ENCODE peak calls at places on chromosomes 2 and 18, in eight cellular contexts. F, Q, T, R, Z, N, A and O are unnamed samples.
A peak's percentile ranks its signal among the peaks of the same experiment; 100 is the strongest.

GRCh38 chr2:44952143-44952805 is 10.8 kb downstream of the SIX3 start:
- DNase-seq in N (no peak), A (peak; percentile 61), T (no peak), Q (no peak), R (no peak), F (no peak), Z (no peak), O (no peak)

GRCh38 chr2:165443524-165443923 is 26.0 kb upstream of the CSRNP3 start:
- DNase-seq in Q (no peak), R (no peak), Z (no peak), N (no peak), A (no peak), F (no peak), T (no peak), O (no peak)

GRCh38 chr18:26159353-26159752 is 25.7 kb downstream of the PSMA8 start:
- DNase-seq in T (no peak), Q (peak; percentile 19), F (no peak), Z (no peak), A (no peak), N (no peak), R (no peak), O (no peak)

GRCh38 chr2:160324917-160325316 is 124.8 kb upstream of the ITGB6 start:
- DNase-seq in R (no peak), T (no peak), A (no peak), Z (no peak), N (no peak), Q (no peak), F (no peak), O (no peak)

GRCh38 chr2:170512271-170512670 is 202.9 kb upstream of the SP5 start:
- DNase-seq in N (peak; percentile 78), Q (no peak), Z (no peak), A (no peak), T (no peak), R (no peak), F (no peak), O (no peak)

GRCh38 chr2:41791523-41791922 is 256.3 kb upstream of the PKDCC start:
- DNase-seq in N (peak; percentile 77), T (no peak), R (no peak), F (no peak), Z (no peak), Q (no peak), A (no peak), O (no peak)

GRCh38 chr2:29013046-29013780 is 32.1 kb downstream of the TOGARAM2 start:
- DNase-seq in T (no peak), Z (no peak), R (no peak), A (no peak), Q (no peak), F (no peak), N (peak; percentile 61), O (no peak)

GRCh38 chr18:26327062-26327461 is 100.8 kb downstream of the TAF4B start:
- DNase-seq in Z (no peak), T (no peak), A (no peak), N (peak; percentile 38), R (no peak), Q (no peak), F (no peak), O (no peak)

GRCh38 chr2:16111838-16112210 is 171.5 kb downstream of the MYCN start:
- DNase-seq in Q (no peak), F (no peak), N (no peak), T (no peak), R (no peak), Z (no peak), A (no peak), O (no peak)

GRCh38 chr18:78295271-78295670 is 684.3 kb upstream of the SALL3 start:
- DNase-seq in N (no peak), R (no peak), A (no peak), Q (no peak), Z (no peak), T (no peak), F (no peak), O (no peak)

GRCh38 chr2:222939208-222939846 is 78.5 kb downstream of the ACSL3 start:
- DNase-seq in R (peak; percentile 10), F (peak; percentile 23), A (peak; percentile 18), Q (peak; percentile 67), Z (peak; percentile 11), T (no peak), N (peak; percentile 73), O (no peak)

GRCh38 chr18:75538727-75539126 is 111.2 kb upstream of the SMIM21 start:
- DNase-seq in F (no peak), R (no peak), T (no peak), N (no peak), Q (no peak), A (no peak), Z (no peak), O (no peak)

GRCh38 chr2:98282109-98282508 is 64.1 kb upstream of the CNGA3 start:
- DNase-seq in T (no peak), R (no peak), F (no peak), N (no peak), Q (no peak), Z (no peak), A (no peak), O (no peak)

GRCh38 chr2:65413610-65414009 is 18.8 kb downstream of the SPRED2 start:
- DNase-seq in R (no peak), N (no peak), A (no peak), T (no peak), Q (no peak), F (no peak), Z (no peak), O (no peak)

GRCh38 chr18:46910856-46911255 is 6.5 kb downstream of the PIAS2 start:
- DNase-seq in R (no peak), Q (no peak), Z (no peak), N (peak; percentile 66), A (no peak), T (no peak), F (no peak), O (no peak)

GRCh38 chr18:3747176-3747973 is 297.4 kb downstream of the TGIF1 start:
- DNase-seq in A (no peak), N (no peak), R (no peak), Q (no peak), T (peak; percentile 48), F (no peak), Z (no peak), O (no peak)

GRCh38 chr2:200797242-200797770 is 14.4 kb upstream of the BZW1 start:
- DNase-seq in R (no peak), A (no peak), T (peak; percentile 45), Q (no peak), N (peak; percentile 25), Z (no peak), F (no peak), O (no peak)

GRCh38 chr2:101699939-101700442 is 2.5 kb downstream of the MAP4K4 start:
- DNase-seq in Z (no peak), F (no peak), A (no peak), Q (no peak), N (peak; percentile 43), T (no peak), R (no peak), O (no peak)

GRCh38 chr2:200603972-200604371 is 18.2 kb downstream of the AOX1 start:
- DNase-seq in A (no peak), T (no peak), F (no peak), Q (peak; percentile 67), Z (no peak), R (no peak), N (no peak), O (no peak)

GRCh38 chr2:160036736-160037135 is 25.7 kb downstream of the PLA2R1 start:
- DNase-seq in R (no peak), F (no peak), T (no peak), Q (no peak), Z (no peak), A (no peak), N (no peak), O (no peak)

GRCh38 chr2:229543176-229543873 is 171.0 kb downstream of the DNER start:
- DNase-seq in T (no peak), A (no peak), R (no peak), N (no peak), Z (no peak), Q (no peak), F (no peak), O (no peak)

GRCh38 chr2:182186132-182186735 is 200.6 kb downstream of the PPP1R1C start:
- DNase-seq in Z (no peak), T (no peak), F (no peak), N (peak; percentile 70), A (peak; percentile 7), R (no peak), Q (peak; percentile 33), O (no peak)

GRCh38 chr2:208511016-208511415 is 104.4 kb downstream of the PTH2R start:
- DNase-seq in R (no peak), F (no peak), T (no peak), N (no peak), Z (no peak), A (no peak), Q (no peak), O (no peak)

GRCh38 chr2:56981554-56981953 is 797.8 kb downstream of the CCDC85A start:
- DNase-seq in F (no peak), Z (no peak), T (no peak), N (no peak), Q (no peak), A (no peak), R (no peak), O (no peak)

GRCh38 chr2:149989447-149990063 is 402.0 kb upstream of the MMADHC start:
- DNase-seq in A (no peak), Z (no peak), R (no peak), Q (peak; percentile 12), N (no peak), F (no peak), T (no peak), O (no peak)

GRCh38 chr2:43430489-43430888 is 165.3 kb downstream of the THADA start:
- DNase-seq in R (no peak), A (no peak), F (no peak), N (no peak), T (no peak), Z (no peak), Q (no peak), O (no peak)

GRCh38 chr2:56266761-56267411 is 83.1 kb downstream of the CCDC85A start:
- DNase-seq in R (no peak), Z (no peak), Q (no peak), N (peak; percentile 24), T (no peak), A (no peak), F (no peak), O (no peak)

GRCh38 chr2:77818186-77818585 is 296.0 kb upstream of the LRRTM4 start:
- DNase-seq in Q (no peak), T (no peak), N (no peak), A (no peak), R (no peak), F (no peak), Z (no peak), O (no peak)

GRCh38 chr2:107020386-107020785 is 134.4 kb upstream of the ST6GAL2 start:
- DNase-seq in N (no peak), A (no peak), F (no peak), T (no peak), Q (no peak), R (no peak), Z (no peak), O (no peak)

GRCh38 chr2:196949116-196949515 is 22.6 kb upstream of the PGAP1 start:
- DNase-seq in N (no peak), A (no peak), Z (no peak), Q (no peak), T (no peak), F (no peak), R (no peak), O (no peak)

GRCh38 chr2:235825946-235826345 is 332.1 kb downstream of the AGAP1 start:
- DNase-seq in A (no peak), F (no peak), Q (no peak), Z (no peak), R (no peak), T (no peak), N (no peak), O (no peak)